ENCODE peak calls at places on chromosomes 11 and 22, in five cellular contexts. U, Z, H, Q and Y are unnamed samples.

GRCh38 chr11:114059278-114059983 is at the start of gene ZBTB16:
- DNase-seq in Z (peak; percentile 89), H (peak; percentile 85), U (peak; percentile 93), Q (peak; percentile 60), Y (peak; percentile 90)

GRCh38 chr11:133966147-133966546 is 9.4 kb upstream of the IGSF9B start:
- DNase-seq in H (no peak), U (peak; percentile 16), Z (no peak), Q (no peak), Y (no peak)

GRCh38 chr22:46763051-46763705 is 728 bp downstream of the TBC1D22A start:
- DNase-seq in Z (peak; percentile 28), U (peak; percentile 59), H (no peak), Q (no peak), Y (no peak)

GRCh38 chr11:47236482-47236881 is 12.1 kb downstream of the ACP2 start:
- DNase-seq in Z (peak; percentile 83), U (no peak), H (no peak), Q (no peak), Y (no peak)

GRCh38 chr11:80107415-80107814 is 666.6 kb upstream of the TENM4 start:
- DNase-seq in Z (no peak), Q (no peak), H (no peak), U (no peak), Y (no peak)

GRCh38 chr22:26619510-26619909 is 1.7 kb upstream of the CRYBB1 start:
- DNase-seq in Z (no peak), Q (no peak), H (no peak), U (peak; percentile 65), Y (no peak)

GRCh38 chr22:38062782-38063181 is 5.6 kb downstream of the PICK1 start:
- DNase-seq in H (no peak), U (no peak), Q (no peak), Z (no peak), Y (no peak)

GRCh38 chr11:99814021-99814420 is 793.3 kb downstream of the CNTN5 start:
- DNase-seq in H (no peak), Z (peak; percentile 35), Q (no peak), U (no peak), Y (no peak)

GRCh38 chr22:20857838-20858614 is 585 bp downstream of the PI4KA start:
- DNase-seq in H (peak; percentile 97), U (peak; percentile 91), Q (peak; percentile 64), Z (peak; percentile 87), Y (peak; percentile 97)

GRCh38 chr22:19180740-19181410 is 2.3 kb upstream of the SLC25A1 start:
- DNase-seq in U (no peak), H (peak; percentile 43), Q (no peak), Z (no peak), Y (no peak)

GRCh38 chr11:106133529-106133928 is 56.1 kb downstream of the AASDHPPT start:
- DNase-seq in H (no peak), U (no peak), Q (no peak), Z (peak; percentile 5), Y (no peak)

GRCh38 chr11:83473771-83474170 is 187.6 kb upstream of the CCDC90B start:
- DNase-seq in H (no peak), Z (no peak), U (no peak), Q (no peak), Y (no peak)

GRCh38 chr22:22235564-22235963 is 9.0 kb upstream of the VPREB1 start:
- DNase-seq in H (no peak), U (no peak), Q (no peak), Z (peak; percentile 24), Y (peak; percentile 86)

GRCh38 chr22:29799217-29799680 is 32.1 kb downstream of the UQCR10 start:
- DNase-seq in Z (peak; percentile 97), Q (peak; percentile 74), U (peak; percentile 95), H (peak; percentile 95), Y (no peak)

GRCh38 chr22:20021196-20022181 is 579 bp downstream of the TANGO2 start:
- DNase-seq in Q (no peak), H (peak; percentile 65), U (peak; percentile 89), Z (peak; percentile 21), Y (peak; percentile 68)